ENCODE peak calls at places on chromosome 5, in nine cellular contexts. T is aorta, Y is A549, P is foreskin keratinocyte, W is suprapubic skin, B is neuronal stem cell, C is astrocyte, E is colonic mucosa, X is GM23248. F is an unnamed sample.
A peak's percentile ranks its signal among the peaks of the same experiment; 100 is the strongest.

GRCh38 chr5:147439253-147439652 is 70.6 kb downstream of the DPYSL3 start:
- DNase-seq in T (no peak), Y (no peak), P (no peak), W (no peak), B (no peak), C (no peak), E (no peak), X (peak; percentile 78), F (no peak)

GRCh38 chr5:38450627-38451371 is 105.6 kb downstream of the LIFR start:
- DNase-seq in T (no peak), Y (no peak), P (no peak), W (no peak), B (no peak), C (no peak), E (no peak), X (peak; percentile 65), F (no peak)

GRCh38 chr5:121967187-121967586 is 5.4 kb downstream of the SRFBP1 start:
- DNase-seq in T (no peak), Y (no peak), P (no peak), W (no peak), B (no peak), C (no peak), E (no peak), X (peak; percentile 66), F (no peak)

GRCh38 chr5:103598997-103599556 is 36.5 kb upstream of the NUDT12 start:
- DNase-seq in T (no peak), Y (no peak), P (no peak), W (no peak), B (no peak), C (peak; percentile 87), E (no peak), X (peak; percentile 42), F (no peak)

GRCh38 chr5:74895906-74896305 is 29.7 kb upstream of the FAM169A start:
- DNase-seq in T (peak; percentile 62), Y (no peak), P (peak; percentile 54), W (no peak), B (no peak), C (peak; percentile 88), E (no peak), X (peak; percentile 58), F (no peak)

GRCh38 chr5:56422060-56422762 is 189.1 kb upstream of the ANKRD55 start:
- DNase-seq in T (no peak), Y (no peak), P (no peak), W (no peak), B (no peak), C (no peak), E (peak; percentile 22), X (no peak), F (no peak)

GRCh38 chr5:65721050-65721774 is 697 bp downstream of the SGTB start:
- DNase-seq in T (peak; percentile 65), Y (peak; percentile 45), P (peak; percentile 58), W (peak; percentile 81), B (peak; percentile 12), C (peak; percentile 66), E (peak; percentile 69), X (peak; percentile 83), F (peak; percentile 80)

GRCh38 chr5:61965495-61965894 is 340.5 kb upstream of the KIF2A start:
- DNase-seq in T (no peak), Y (no peak), P (no peak), W (no peak), B (no peak), C (no peak), E (no peak), X (no peak), F (no peak)

GRCh38 chr5:53323511-53323910 is 156.9 kb upstream of the FST start:
- DNase-seq in T (no peak), Y (no peak), P (peak; percentile 99), W (no peak), B (no peak), C (no peak), E (no peak), X (no peak), F (no peak)
- H3K27ac ChIP-seq in T (no peak overlapping the region), Y (no peak overlapping the region), P (peak overlapping the region; percentile 97), W (no peak overlapping the region), B (no peak overlapping the region), C (no peak overlapping the region), E (no peak overlapping the region), X (no peak overlapping the region), F (no peak overlapping the region)

GRCh38 chr5:29942089-29942488 is 1251.4 kb upstream of the CDH6 start:
- DNase-seq in T (no peak), Y (no peak), P (no peak), W (no peak), B (no peak), C (no peak), E (no peak), X (no peak), F (no peak)
- H3K27ac ChIP-seq in T (no peak overlapping the region), Y (no peak overlapping the region), P (no peak overlapping the region), W (no peak overlapping the region), B (no peak overlapping the region), C (no peak overlapping the region), E (no peak overlapping the region), X (no peak overlapping the region), F (no peak overlapping the region)

GRCh38 chr5:36153727-36154126 is 1.8 kb downstream of the SKP2 start:
- DNase-seq in T (no peak), Y (no peak), P (no peak), W (no peak), B (no peak), C (no peak), E (no peak), X (no peak), F (no peak)

GRCh38 chr5:36155291-36155690 is 3.4 kb downstream of the SKP2 start:
- DNase-seq in T (no peak), Y (no peak), P (no peak), W (no peak), B (no peak), C (no peak), E (no peak), X (no peak), F (no peak)

GRCh38 chr5:36151434-36152323 is at the start of the genes LMBRD2 and SKP2:
- DNase-seq in T (peak; percentile 99), Y (peak; percentile 95), P (peak; percentile 94), W (peak; percentile 98), B (peak; percentile 96), C (peak; percentile 96), E (peak; percentile 99), X (peak; percentile 100), F (peak; percentile 98)

GRCh38 chr5:36152324-36153298 is 700 bp downstream of the SKP2 start:
- DNase-seq in T (no peak), Y (peak; percentile 21), P (peak; percentile 11), W (no peak), B (no peak), C (peak; percentile 32), E (peak; percentile 23), X (peak; percentile 48), F (no peak)

GRCh38 chr5:36153299-36153677 is 1.4 kb downstream of the SKP2 start:
- DNase-seq in T (no peak), Y (no peak), P (no peak), W (no peak), B (no peak), C (no peak), E (no peak), X (no peak), F (no peak)
- H3K27ac ChIP-seq in T (no peak overlapping the region), Y (no peak overlapping the region), P (no peak overlapping the region), W (no peak overlapping the region), B (no peak overlapping the region), C (no peak overlapping the region), E (no peak overlapping the region), X (no peak overlapping the region), F (no peak overlapping the region)

GRCh38 chr5:80206282-80206681 is 49.6 kb downstream of the SERINC5 start:
- DNase-seq in T (no peak), Y (no peak), P (peak; percentile 34), W (no peak), B (no peak), C (peak; percentile 88), E (no peak), X (peak; percentile 89), F (no peak)
- H3K27ac ChIP-seq in T (no peak overlapping the region), Y (no peak overlapping the region), P (no peak overlapping the region), W (no peak overlapping the region), B (no peak overlapping the region), C (peak overlapping the region; percentile 70), E (no peak overlapping the region), X (peak overlapping the region; percentile 85), F (no peak overlapping the region)

DNA sequence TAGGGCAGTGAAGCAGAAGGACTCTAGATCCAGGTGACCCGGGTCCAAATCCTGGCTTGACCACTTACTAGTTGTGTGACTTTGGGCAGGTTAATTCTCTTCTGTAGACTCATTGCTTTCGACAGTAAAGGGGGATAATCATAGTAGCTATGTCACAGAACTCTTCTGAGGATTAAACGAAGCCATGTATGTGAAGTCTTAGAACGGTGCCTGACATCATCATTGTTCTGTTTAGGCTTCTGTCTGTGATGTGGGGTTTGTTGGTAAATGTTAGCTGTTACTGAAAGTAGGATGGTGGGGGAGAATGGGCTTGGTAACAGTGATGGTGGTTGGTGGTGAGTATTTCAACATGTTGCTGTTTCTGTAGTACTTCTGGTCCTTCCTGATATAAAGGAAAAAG is 73.7 kb downstream of the MAP1B start:
- DNase-seq in T (no peak), Y (no peak), P (no peak), W (no peak), B (no peak), C (no peak), E (no peak), X (peak; percentile 55), F (no peak)
- H3K27ac ChIP-seq in T (peak overlapping the region; percentile 89), Y (no peak overlapping the region), P (no peak overlapping the region), W (no peak overlapping the region), B (no peak overlapping the region), C (no peak overlapping the region), E (no peak overlapping the region), X (peak overlapping the region; percentile 97), F (peak overlapping the region; percentile 75)

F was measured in coronary artery.